ENCODE peak calls at places on chromosomes 11 and 22, in eight cellular contexts. One of them, this sample, is unnamed.

GRCh38 chr11:66221726-66222236 is 46.7 kb upstream of the RAB1B start:
- DNase-seq in Caki2: peak; percentile 35
- DNase-seq in psoas muscle: no peak
- DNase-seq in substantia nigra: no peak
- DNase-seq in occipital lobe: no peak
- DNase-seq in tibial nerve: no peak
- DNase-seq in left lung: peak; percentile 22
- DNase-seq in ACHN: peak; percentile 44
- DNase-seq in this sample: no peak

GRCh38 chr22:32142600-32142999 is 16.5 kb downstream of the C22orf42 start:
- DNase-seq in Caki2: no peak
- DNase-seq in psoas muscle: no peak
- DNase-seq in substantia nigra: no peak
- DNase-seq in occipital lobe: no peak
- DNase-seq in tibial nerve: no peak
- DNase-seq in left lung: no peak
- DNase-seq in ACHN: no peak
- DNase-seq in this sample: no peak

GRCh38 chr22:48478124-48478523 is 1349.5 kb downstream of the BRD1 start:
- DNase-seq in Caki2: no peak
- DNase-seq in psoas muscle: no peak
- DNase-seq in substantia nigra: no peak
- DNase-seq in occipital lobe: no peak
- DNase-seq in tibial nerve: no peak
- DNase-seq in left lung: no peak
- DNase-seq in ACHN: no peak
- DNase-seq in this sample: no peak

GRCh38 chr22:20520093-20520511 is 12.7 kb downstream of the MED15 start:
- DNase-seq in Caki2: no peak
- DNase-seq in psoas muscle: no peak
- DNase-seq in substantia nigra: no peak
- DNase-seq in occipital lobe: no peak
- DNase-seq in tibial nerve: no peak
- DNase-seq in left lung: no peak
- DNase-seq in ACHN: no peak
- DNase-seq in this sample: no peak

GRCh38 chr11:35065566-35065965 is 73.4 kb upstream of the CD44 start:
- DNase-seq in Caki2: no peak
- DNase-seq in psoas muscle: no peak
- DNase-seq in substantia nigra: no peak
- DNase-seq in occipital lobe: no peak
- DNase-seq in tibial nerve: no peak
- DNase-seq in left lung: no peak
- DNase-seq in ACHN: no peak
- DNase-seq in this sample: no peak

GRCh38 chr11:75815345-75815983 is 454 bp downstream of the UVRAG start:
- DNase-seq in Caki2: no peak
- DNase-seq in psoas muscle: no peak
- DNase-seq in substantia nigra: no peak
- DNase-seq in occipital lobe: no peak
- DNase-seq in tibial nerve: no peak
- DNase-seq in left lung: no peak
- DNase-seq in ACHN: peak; percentile 34
- DNase-seq in this sample: peak; percentile 75

GRCh38 chr11:111086058-111086457 is 159.5 kb upstream of the POU2AF2 start:
- DNase-seq in Caki2: no peak
- DNase-seq in psoas muscle: no peak
- DNase-seq in substantia nigra: no peak
- DNase-seq in occipital lobe: no peak
- DNase-seq in tibial nerve: no peak
- DNase-seq in left lung: no peak
- DNase-seq in ACHN: no peak
- DNase-seq in this sample: peak; percentile 15

GRCh38 chr11:79189055-79189454 is 251.8 kb downstream of the TENM4 start:
- DNase-seq in Caki2: no peak
- DNase-seq in psoas muscle: no peak
- DNase-seq in substantia nigra: no peak
- DNase-seq in occipital lobe: no peak
- DNase-seq in tibial nerve: no peak
- DNase-seq in left lung: no peak
- DNase-seq in ACHN: no peak
- DNase-seq in this sample: no peak

GRCh38 chr22:26756675-26757293 is 99.4 kb downstream of the MIAT start:
- DNase-seq in Caki2: peak; percentile 58
- DNase-seq in psoas muscle: peak; percentile 68
- DNase-seq in substantia nigra: peak; percentile 26
- DNase-seq in occipital lobe: peak; percentile 25
- DNase-seq in tibial nerve: peak; percentile 40
- DNase-seq in left lung: peak; percentile 34
- DNase-seq in ACHN: peak; percentile 46
- DNase-seq in this sample: peak; percentile 77

GRCh38 chr11:38169286-38169685 is 1571.2 kb upstream of the RAG2 start:
- DNase-seq in Caki2: peak; percentile 3
- DNase-seq in psoas muscle: no peak
- DNase-seq in substantia nigra: no peak
- DNase-seq in occipital lobe: no peak
- DNase-seq in tibial nerve: no peak
- DNase-seq in left lung: no peak
- DNase-seq in ACHN: no peak
- DNase-seq in this sample: peak; percentile 6

GRCh38 chr11:67195971-67196418 is 70.3 kb upstream of the GRK2 start:
- DNase-seq in Caki2: no peak
- DNase-seq in psoas muscle: no peak
- DNase-seq in substantia nigra: no peak
- DNase-seq in occipital lobe: no peak
- DNase-seq in tibial nerve: no peak
- DNase-seq in left lung: no peak
- DNase-seq in ACHN: no peak
- DNase-seq in this sample: peak; percentile 30

GRCh38 chr11:11856638-11857037 is 14.9 kb downstream of the USP47 start:
- DNase-seq in Caki2: no peak
- DNase-seq in psoas muscle: no peak
- DNase-seq in substantia nigra: no peak
- DNase-seq in occipital lobe: no peak
- DNase-seq in tibial nerve: no peak
- DNase-seq in left lung: no peak
- DNase-seq in ACHN: no peak
- DNase-seq in this sample: no peak

GRCh38 chr11:77993902-77994301 is 566 bp downstream of the INTS4 start:
- DNase-seq in Caki2: no peak
- DNase-seq in psoas muscle: no peak
- DNase-seq in substantia nigra: no peak
- DNase-seq in occipital lobe: no peak
- DNase-seq in tibial nerve: no peak
- DNase-seq in left lung: no peak
- DNase-seq in ACHN: no peak
- DNase-seq in this sample: no peak

GRCh38 chr11:86910592-86910991 is 44.6 kb downstream of the FZD4 start:
- DNase-seq in Caki2: peak; percentile 29
- DNase-seq in psoas muscle: no peak
- DNase-seq in substantia nigra: no peak
- DNase-seq in occipital lobe: no peak
- DNase-seq in tibial nerve: no peak
- DNase-seq in left lung: no peak
- DNase-seq in ACHN: no peak
- DNase-seq in this sample: no peak

GRCh38 chr11:59551651-59552521 is 40.5 kb downstream of the OR4D9 start:
- DNase-seq in Caki2: peak; percentile 47
- DNase-seq in psoas muscle: no peak
- DNase-seq in substantia nigra: no peak
- DNase-seq in occipital lobe: no peak
- DNase-seq in tibial nerve: no peak
- DNase-seq in left lung: no peak
- DNase-seq in ACHN: peak; percentile 76
- DNase-seq in this sample: peak; percentile 84